ENCODE peak calls at places on chromosomes 13 and 19, in five cellular contexts. One of them, this sample, is unnamed.

GRCh38 chr19:46890423-46891170 is 29.8 kb downstream of the ARHGAP35 start:
- DNase-seq in SK-N-SH: no peak
- DNase-seq in OCI-LY7: no peak
- DNase-seq in fibroblast of lung: peak; percentile 87
- DNase-seq in HCT116: no peak
- DNase-seq in this sample: peak; percentile 94

GRCh38 chr19:33214621-33215020 is 11.0 kb downstream of the SLC7A10 start:
- DNase-seq in SK-N-SH: peak; percentile 65
- DNase-seq in HCT116: no peak
- DNase-seq in OCI-LY7: no peak
- DNase-seq in fibroblast of lung: peak; percentile 26
- DNase-seq in this sample: peak; percentile 96

GRCh38 chr19:32688315-32688714 is 3.3 kb upstream of the NUDT19 start:
- DNase-seq in fibroblast of lung: no peak
- DNase-seq in HCT116: no peak
- DNase-seq in OCI-LY7: no peak
- DNase-seq in SK-N-SH: no peak
- DNase-seq in this sample: no peak

GRCh38 chr19:12872941-12873890 is 8.0 kb downstream of the DNASE2 start:
- DNase-seq in SK-N-SH: peak; percentile 83
- DNase-seq in HCT116: no peak
- DNase-seq in OCI-LY7: peak; percentile 74
- DNase-seq in fibroblast of lung: peak; percentile 35
- DNase-seq in this sample: peak; percentile 94

GRCh38 chr13:26628706-26629105 is 71.2 kb downstream of the WASF3 start:
- DNase-seq in HCT116: no peak
- DNase-seq in fibroblast of lung: peak; percentile 42
- DNase-seq in SK-N-SH: no peak
- DNase-seq in OCI-LY7: peak; percentile 10
- DNase-seq in this sample: no peak

GRCh38 chr13:29520671-29521070 is 74.8 kb downstream of the SLC7A1 start:
- DNase-seq in HCT116: no peak
- DNase-seq in SK-N-SH: no peak
- DNase-seq in OCI-LY7: no peak
- DNase-seq in fibroblast of lung: peak; percentile 49
- DNase-seq in this sample: peak; percentile 92

GRCh38 chr13:99980201-99981114 is 1.1 kb upstream of the ZIC2 start:
- DNase-seq in SK-N-SH: peak; percentile 85
- DNase-seq in HCT116: peak; percentile 52
- DNase-seq in OCI-LY7: peak; percentile 16
- DNase-seq in fibroblast of lung: peak; percentile 51
- DNase-seq in this sample: peak; percentile 98

GRCh38 chr13:26965976-26966375 is 205.4 kb upstream of the GPR12 start:
- DNase-seq in OCI-LY7: no peak
- DNase-seq in HCT116: no peak
- DNase-seq in SK-N-SH: no peak
- DNase-seq in fibroblast of lung: peak; percentile 77
- DNase-seq in this sample: no peak

GRCh38 chr19:52922841-52923781 is at the start of gene ZNF888:
- DNase-seq in fibroblast of lung: peak; percentile 82
- DNase-seq in HCT116: peak; percentile 59
- DNase-seq in SK-N-SH: peak; percentile 91
- DNase-seq in OCI-LY7: peak; percentile 88
- DNase-seq in this sample: peak; percentile 95

GRCh38 chr13:39777527-39778061 is 122.1 kb downstream of the COG6 start:
- DNase-seq in HCT116: peak; percentile 32
- DNase-seq in OCI-LY7: peak; percentile 57
- DNase-seq in SK-N-SH: no peak
- DNase-seq in fibroblast of lung: peak; percentile 77
- DNase-seq in this sample: peak; percentile 69

GRCh38 chr13:45269204-45269603 is 68.4 kb upstream of the KCTD4 start:
- DNase-seq in HCT116: no peak
- DNase-seq in OCI-LY7: no peak
- DNase-seq in SK-N-SH: no peak
- DNase-seq in fibroblast of lung: peak; percentile 23
- DNase-seq in this sample: peak; percentile 23

GRCh38 chr13:59946924-59947323 is 216.8 kb downstream of the DIAPH3 start:
- DNase-seq in SK-N-SH: no peak
- DNase-seq in HCT116: no peak
- DNase-seq in OCI-LY7: no peak
- DNase-seq in fibroblast of lung: no peak
- DNase-seq in this sample: no peak

GRCh38 chr13:52450793-52451116 is 321 bp upstream of the VPS36 start:
- DNase-seq in SK-N-SH: no peak
- DNase-seq in OCI-LY7: no peak
- DNase-seq in HCT116: no peak
- DNase-seq in fibroblast of lung: no peak
- DNase-seq in this sample: no peak

GRCh38 chr13:27005976-27006518 is 165.6 kb downstream of the USP12 start:
- DNase-seq in SK-N-SH: no peak
- DNase-seq in OCI-LY7: no peak
- DNase-seq in HCT116: no peak
- DNase-seq in fibroblast of lung: no peak
- DNase-seq in this sample: no peak

GRCh38 chr13:105445793-105446192 is 1089.7 kb downstream of the EFNB2 start:
- DNase-seq in OCI-LY7: no peak
- DNase-seq in fibroblast of lung: peak; percentile 52
- DNase-seq in SK-N-SH: no peak
- DNase-seq in HCT116: no peak
- DNase-seq in this sample: no peak

GRCh38 chr19:42252365-42253244 is 2.3 kb downstream of the ERF start:
- DNase-seq in SK-N-SH: peak; percentile 53
- DNase-seq in HCT116: no peak
- DNase-seq in OCI-LY7: no peak
- DNase-seq in fibroblast of lung: peak; percentile 47
- DNase-seq in this sample: peak; percentile 97

GRCh38 chr13:50713849-50714248 is 129.6 kb downstream of the DLEU7 start:
- DNase-seq in SK-N-SH: no peak
- DNase-seq in fibroblast of lung: peak; percentile 73
- DNase-seq in OCI-LY7: peak; percentile 45
- DNase-seq in HCT116: no peak
- DNase-seq in this sample: peak; percentile 62

GRCh38 chr13:48125794-48126228 is 30.9 kb upstream of the MED4 start:
- DNase-seq in OCI-LY7: no peak
- DNase-seq in SK-N-SH: no peak
- DNase-seq in fibroblast of lung: peak; percentile 55
- DNase-seq in HCT116: no peak
- DNase-seq in this sample: peak; percentile 30

GRCh38 chr13:44605711-44606110 is 29.6 kb upstream of the TSC22D1 start:
- DNase-seq in SK-N-SH: no peak
- DNase-seq in fibroblast of lung: no peak
- DNase-seq in HCT116: no peak
- DNase-seq in OCI-LY7: no peak
- DNase-seq in this sample: no peak

GRCh38 chr19:38543807-38544568 is 73.8 kb downstream of the MAP4K1 start:
- DNase-seq in OCI-LY7: peak; percentile 59
- DNase-seq in fibroblast of lung: peak; percentile 80
- DNase-seq in SK-N-SH: peak; percentile 93
- DNase-seq in HCT116: peak; percentile 87
- DNase-seq in this sample: peak; percentile 96

GRCh38 chr13:97567510-97568243 is 133.7 kb downstream of the RAP2A start:
- DNase-seq in HCT116: peak; percentile 40
- DNase-seq in OCI-LY7: no peak
- DNase-seq in fibroblast of lung: peak; percentile 26
- DNase-seq in SK-N-SH: no peak
- DNase-seq in this sample: no peak

GRCh38 chr13:51298812-51299211 is 40.7 kb upstream of the SERPINE3 start:
- DNase-seq in fibroblast of lung: peak; percentile 23
- DNase-seq in SK-N-SH: no peak
- DNase-seq in HCT116: no peak
- DNase-seq in OCI-LY7: no peak
- DNase-seq in this sample: no peak

GRCh38 chr13:40082644-40083043 is 427.2 kb downstream of the COG6 start:
- DNase-seq in SK-N-SH: no peak
- DNase-seq in OCI-LY7: no peak
- DNase-seq in HCT116: no peak
- DNase-seq in fibroblast of lung: no peak
- DNase-seq in this sample: no peak

GRCh38 chr13:111502957-111503356 is 182.5 kb downstream of the TEX29 start:
- DNase-seq in fibroblast of lung: no peak
- DNase-seq in SK-N-SH: no peak
- DNase-seq in HCT116: no peak
- DNase-seq in OCI-LY7: no peak
- DNase-seq in this sample: peak; percentile 27

DNA sequence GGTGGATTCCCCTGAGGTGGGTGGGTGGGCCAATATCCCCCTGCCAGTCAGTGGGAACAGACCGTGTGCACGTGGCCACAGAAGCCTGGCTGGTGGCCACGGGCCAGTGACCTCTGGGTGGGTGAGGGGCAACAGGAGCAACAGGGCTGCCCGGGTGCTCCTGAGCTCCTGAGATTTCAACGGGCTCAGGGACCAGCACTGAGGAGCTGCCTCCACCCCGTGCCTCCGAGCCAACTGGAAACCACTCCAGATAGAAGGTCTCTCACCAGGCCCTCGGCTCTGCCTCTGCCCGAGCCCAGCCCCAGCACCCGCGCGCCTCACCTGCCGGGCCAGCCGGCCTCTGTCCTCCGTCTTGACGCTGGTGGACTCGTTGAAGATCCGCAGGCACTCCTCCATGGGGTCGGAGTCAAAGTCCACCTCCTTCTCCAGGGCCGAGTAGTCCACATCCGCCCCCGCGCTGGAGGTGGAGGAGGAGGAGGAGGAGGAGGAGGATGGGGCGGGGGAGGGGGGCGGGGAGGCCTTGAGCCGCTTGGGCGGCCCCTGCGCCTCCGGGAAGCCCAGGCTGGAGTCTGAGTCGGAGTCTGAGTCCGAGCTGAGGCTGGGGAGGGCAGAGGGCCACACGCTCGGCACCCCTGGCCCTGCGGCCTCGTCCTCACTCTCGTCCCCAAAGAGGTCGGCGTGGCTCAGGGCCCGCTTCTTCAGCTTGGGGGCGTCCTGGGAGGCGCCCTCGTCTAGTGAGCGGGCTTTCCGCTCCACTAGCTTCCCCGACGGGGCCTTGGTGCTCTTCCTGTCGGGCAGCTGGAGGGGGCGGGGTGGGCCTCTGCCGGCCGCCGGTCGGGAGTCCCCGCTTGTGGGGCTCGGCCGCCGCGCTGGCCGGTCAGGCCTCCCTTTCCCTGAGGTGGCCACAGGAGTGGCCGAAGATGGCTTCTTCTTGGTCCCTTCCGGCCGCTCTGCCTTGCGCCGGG is 14.8 kb upstream of the ATP8B3 start:
- DNase-seq in SK-N-SH: peak; percentile 58
- DNase-seq in fibroblast of lung: no peak
- DNase-seq in OCI-LY7: no peak
- DNase-seq in HCT116: no peak
- DNase-seq in this sample: peak; percentile 91
- H3K27ac ChIP-seq in SK-N-SH: no peak overlapping the region
- H3K27ac ChIP-seq in fibroblast of lung: no peak overlapping the region
- H3K27ac ChIP-seq in OCI-LY7: no peak overlapping the region
- H3K27ac ChIP-seq in HCT116: no peak overlapping the region
- H3K27ac ChIP-seq in this sample: no peak overlapping the region

DNA sequence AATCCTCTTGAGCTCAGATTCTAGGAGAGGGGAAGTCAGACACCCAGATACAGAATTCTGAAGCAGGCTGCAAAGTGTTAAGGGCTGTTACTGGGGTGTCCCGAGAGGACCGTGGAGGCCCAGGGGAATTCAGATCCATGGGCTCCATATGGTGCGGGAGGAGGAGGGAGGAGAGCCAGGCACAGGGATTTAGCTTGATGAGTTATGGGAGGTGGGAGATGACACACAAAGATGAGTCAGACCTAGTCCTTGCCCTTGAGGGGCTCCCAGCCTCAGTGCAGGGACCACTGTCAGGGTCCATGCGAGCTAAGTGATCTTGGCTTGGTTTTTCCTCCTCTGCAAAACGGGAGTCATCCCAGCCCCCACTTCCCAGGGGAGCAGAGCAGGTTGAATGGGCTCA is 14.4 kb upstream of the GIPR start:
- DNase-seq in OCI-LY7: no peak
- DNase-seq in HCT116: no peak
- DNase-seq in fibroblast of lung: no peak
- DNase-seq in SK-N-SH: no peak
- DNase-seq in this sample: peak; percentile 65
- H3K4me2 ChIP-seq in OCI-LY7: no peak overlapping the region
- H3K4me2 ChIP-seq in HCT116: no peak overlapping the region
- H3K4me2 ChIP-seq in fibroblast of lung: no peak overlapping the region
- H3K4me2 ChIP-seq in SK-N-SH: no peak overlapping the region
- H3K4me2 ChIP-seq in this sample: no peak overlapping the region

GRCh38 chr19:11423804-11424318 is 4.7 kb upstream of the RGL3 start:
- DNase-seq in fibroblast of lung: no peak
- DNase-seq in SK-N-SH: peak; percentile 33
- DNase-seq in HCT116: no peak
- DNase-seq in OCI-LY7: no peak
- DNase-seq in this sample: peak; percentile 92

GRCh38 chr19:11423164-11423803 is 4.2 kb upstream of the RGL3 start:
- DNase-seq in HCT116: no peak
- DNase-seq in OCI-LY7: no peak
- DNase-seq in SK-N-SH: no peak
- DNase-seq in fibroblast of lung: no peak
- DNase-seq in this sample: peak; percentile 83

GRCh38 chr19:11421607-11422098 is 2.5 kb upstream of the RGL3 start:
- DNase-seq in fibroblast of lung: no peak
- DNase-seq in OCI-LY7: peak; percentile 88
- DNase-seq in HCT116: no peak
- DNase-seq in SK-N-SH: peak; percentile 77
- DNase-seq in this sample: peak; percentile 93

GRCh38 chr19:11420894-11421606 is 1.9 kb upstream of the RGL3 start:
- DNase-seq in HCT116: no peak
- DNase-seq in OCI-LY7: no peak
- DNase-seq in fibroblast of lung: no peak
- DNase-seq in SK-N-SH: no peak
- DNase-seq in this sample: peak; percentile 69

GRCh38 chr19:11422163-11423068 is 3.3 kb upstream of the RGL3 start:
- DNase-seq in fibroblast of lung: peak; percentile 25
- DNase-seq in OCI-LY7: peak; percentile 95
- DNase-seq in HCT116: no peak
- DNase-seq in SK-N-SH: peak; percentile 39
- DNase-seq in this sample: peak; percentile 92
- H3K4me3 ChIP-seq in fibroblast of lung: no peak overlapping the region
- H3K4me3 ChIP-seq in OCI-LY7: peak overlapping the region; percentile 63
- H3K4me3 ChIP-seq in HCT116: no peak overlapping the region
- H3K4me3 ChIP-seq in SK-N-SH: no peak overlapping the region
- H3K4me3 ChIP-seq in this sample: peak overlapping the region; percentile 37

DNA sequence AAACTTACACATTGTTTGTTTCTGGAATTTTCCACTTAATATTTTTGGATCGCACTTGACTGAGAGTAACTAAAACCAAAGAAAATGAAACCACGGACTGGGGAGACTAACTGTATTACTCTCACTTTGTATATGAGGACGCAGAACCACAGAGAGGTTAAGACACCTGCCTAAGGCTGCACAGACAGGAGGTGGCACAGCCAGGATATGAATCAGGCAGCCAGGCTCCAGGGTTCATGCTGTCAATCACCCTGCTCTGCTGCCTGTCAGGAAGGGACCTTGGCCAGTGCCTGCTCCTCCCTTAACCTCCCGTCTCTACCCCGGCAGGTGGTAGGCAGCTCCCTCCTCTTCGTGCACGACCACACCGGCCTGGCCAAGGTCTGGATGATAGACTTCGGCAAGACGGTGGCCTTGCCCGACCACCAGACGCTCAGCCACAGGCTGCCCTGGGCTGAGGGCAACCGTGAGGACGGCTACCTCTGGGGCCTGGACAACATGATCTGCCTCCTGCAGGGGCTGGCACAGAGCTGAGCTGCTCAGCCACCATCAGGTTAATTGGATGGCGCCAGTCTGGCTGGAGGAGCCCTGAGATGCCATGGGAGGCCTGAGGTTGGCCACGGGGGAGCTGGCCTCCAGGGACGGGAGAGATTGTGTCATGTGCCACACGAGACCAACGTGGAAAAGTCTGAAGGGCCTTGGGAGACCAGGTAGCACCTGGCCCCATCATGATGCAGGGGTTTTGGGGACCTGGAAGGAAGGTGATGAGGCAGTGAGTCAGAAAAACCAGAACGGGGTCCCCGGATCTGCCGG is 11.0 kb downstream of the ACTMAP start:
- DNase-seq in fibroblast of lung: no peak
- DNase-seq in HCT116: no peak
- DNase-seq in OCI-LY7: no peak
- DNase-seq in SK-N-SH: no peak
- DNase-seq in this sample: no peak
- H3K27ac ChIP-seq in fibroblast of lung: peak overlapping the region; percentile 53
- H3K27ac ChIP-seq in HCT116: no peak overlapping the region
- H3K27ac ChIP-seq in OCI-LY7: no peak overlapping the region
- H3K27ac ChIP-seq in SK-N-SH: no peak overlapping the region
- H3K27ac ChIP-seq in this sample: no peak overlapping the region